ENCODE peak calls at places on chromosome 16, in four cellular contexts. One of them, this sample, is unnamed. For H3K36me3, the result is how much of the 10 kb centered on the place peaks cover.

GRCh38 chr16:8963010-8963824 is 489 bp downstream of the USP7 start:
- DNase-seq in colonic mucosa: no peak
- DNase-seq in GM23338: no peak
- DNase-seq in heart left ventricle: no peak
- DNase-seq in this sample: no peak

GRCh38 chr16:3328643-3329042 is 23.3 kb downstream of the ZNF75A start:
- DNase-seq in heart left ventricle: no peak
- DNase-seq in colonic mucosa: peak
- DNase-seq in GM23338: no peak
- DNase-seq in this sample: no peak

GRCh38 chr16:55834044-55834443 is 1.1 kb upstream of the CES1 start:
- DNase-seq in GM23338: no peak
- DNase-seq in heart left ventricle: no peak
- DNase-seq in colonic mucosa: no peak
- DNase-seq in this sample: no peak

GRCh38 chr16:77157773-77158172 is 33.2 kb upstream of the MON1B start:
- DNase-seq in GM23338: no peak
- DNase-seq in colonic mucosa: no peak
- DNase-seq in heart left ventricle: no peak
- DNase-seq in this sample: no peak

GRCh38 chr16:6193718-6194117 is 1096.1 kb upstream of the EEF2KMT start:
- DNase-seq in heart left ventricle: no peak
- DNase-seq in colonic mucosa: peak
- DNase-seq in GM23338: peak
- DNase-seq in this sample: no peak

GRCh38 chr16:84578538-84579126 is 39.2 kb downstream of the COTL1 start:
- DNase-seq in colonic mucosa: no peak
- DNase-seq in GM23338: no peak
- DNase-seq in heart left ventricle: peak
- DNase-seq in this sample: no peak

GRCh38 chr16:34054137-34054536 is 594.7 kb downstream of the TP53TG3F start:
- DNase-seq in GM23338: no peak
- DNase-seq in heart left ventricle: no peak
- DNase-seq in colonic mucosa: no peak
- DNase-seq in this sample: no peak

GRCh38 chr16:17519041-17519440 is 48.3 kb upstream of the XYLT1 start:
- DNase-seq in heart left ventricle: no peak
- DNase-seq in GM23338: no peak
- DNase-seq in colonic mucosa: no peak
- DNase-seq in this sample: no peak

GRCh38 chr16:58025351-58026138 is at the start of gene MMP15:
- DNase-seq in GM23338: peak
- DNase-seq in heart left ventricle: peak
- DNase-seq in colonic mucosa: peak
- DNase-seq in this sample: peak

GRCh38 chr16:50372611-50373344 is 4.0 kb upstream of the BRD7 start:
- DNase-seq in GM23338: no peak
- DNase-seq in heart left ventricle: peak
- DNase-seq in colonic mucosa: no peak
- DNase-seq in this sample: no peak

GRCh38 chr16:66569131-66569530 is 2.9 kb downstream of the CMTM1 start:
- DNase-seq in colonic mucosa: no peak
- DNase-seq in GM23338: no peak
- DNase-seq in heart left ventricle: no peak
- DNase-seq in this sample: no peak

GRCh38 chr16:70418274-70418992 is 20.5 kb downstream of the ST3GAL2 start:
- DNase-seq in heart left ventricle: no peak
- DNase-seq in GM23338: no peak
- DNase-seq in colonic mucosa: no peak
- DNase-seq in this sample: no peak

GRCh38 chr16:20348365-20349185 is 3.9 kb downstream of the UMOD start:
- DNase-seq in colonic mucosa: peak
- DNase-seq in GM23338: peak
- DNase-seq in heart left ventricle: no peak
- DNase-seq in this sample: no peak

GRCh38 chr16:50916040-50916439 is 174.2 kb downstream of the CYLD start:
- DNase-seq in heart left ventricle: no peak
- DNase-seq in GM23338: no peak
- DNase-seq in colonic mucosa: no peak
- DNase-seq in this sample: no peak

GRCh38 chr16:77404823-77405222 is 30.0 kb downstream of the ADAMTS18 start:
- DNase-seq in colonic mucosa: no peak
- DNase-seq in heart left ventricle: no peak
- DNase-seq in GM23338: no peak
- DNase-seq in this sample: no peak

GRCh38 chr16:61813339-61813738 is 222.9 kb downstream of the CDH8 start:
- DNase-seq in heart left ventricle: no peak
- DNase-seq in GM23338: no peak
- DNase-seq in colonic mucosa: no peak
- DNase-seq in this sample: no peak

GRCh38 chr16:19524866-19525723 is 1.4 kb downstream of the CCP110 start:
- DNase-seq in heart left ventricle: no peak
- DNase-seq in colonic mucosa: no peak
- DNase-seq in GM23338: peak
- DNase-seq in this sample: no peak

GRCh38 chr16:15932939-15933338 is 16.5 kb upstream of the ABCC1 start:
- DNase-seq in colonic mucosa: no peak
- DNase-seq in heart left ventricle: no peak
- DNase-seq in GM23338: no peak
- DNase-seq in this sample: no peak

GRCh38 chr16:84226026-84226425 is 13.8 kb downstream of the KCNG4 start:
- DNase-seq in heart left ventricle: no peak
- DNase-seq in colonic mucosa: no peak
- DNase-seq in GM23338: no peak
- DNase-seq in this sample: no peak

GRCh38 chr16:89476811-89477261 is 13.5 kb downstream of the ANKRD11 start:
- DNase-seq in heart left ventricle: no peak
- DNase-seq in GM23338: no peak
- DNase-seq in colonic mucosa: no peak
- DNase-seq in this sample: no peak

GRCh38 chr16:79437764-79438728 is 162.5 kb downstream of the MAF start:
- DNase-seq in GM23338: peak
- DNase-seq in heart left ventricle: peak
- DNase-seq in colonic mucosa: no peak
- DNase-seq in this sample: no peak

GRCh38 chr16:85923153-85924021 is 24.4 kb downstream of the IRF8 start:
- DNase-seq in heart left ventricle: no peak
- DNase-seq in colonic mucosa: no peak
- DNase-seq in GM23338: no peak
- DNase-seq in this sample: no peak

GRCh38 chr16:1334739-1335138 is 1.3 kb downstream of the BAIAP3 start:
- DNase-seq in heart left ventricle: no peak
- DNase-seq in colonic mucosa: no peak
- DNase-seq in GM23338: no peak
- DNase-seq in this sample: no peak

GRCh38 chr16:15464401-15465186 is 30.2 kb downstream of the BMERB1 start:
- DNase-seq in heart left ventricle: no peak
- DNase-seq in GM23338: no peak
- DNase-seq in colonic mucosa: no peak
- DNase-seq in this sample: no peak

GRCh38 chr16:71707199-71707598 is 17.3 kb downstream of the PHLPP2 start:
- DNase-seq in GM23338: peak
- DNase-seq in heart left ventricle: no peak
- DNase-seq in colonic mucosa: no peak
- DNase-seq in this sample: no peak

GRCh38 chr16:71712501-71712900 is 12.0 kb downstream of the PHLPP2 start:
- DNase-seq in heart left ventricle: no peak
- DNase-seq in GM23338: no peak
- DNase-seq in colonic mucosa: no peak
- DNase-seq in this sample: no peak

GRCh38 chr16:71711789-71712188 is 12.7 kb downstream of the PHLPP2 start:
- DNase-seq in colonic mucosa: no peak
- DNase-seq in GM23338: peak
- DNase-seq in heart left ventricle: no peak
- DNase-seq in this sample: no peak

GRCh38 chr16:71708696-71709095 is 15.8 kb downstream of the PHLPP2 start:
- DNase-seq in colonic mucosa: no peak
- DNase-seq in heart left ventricle: no peak
- DNase-seq in GM23338: no peak
- DNase-seq in this sample: no peak

DNA sequence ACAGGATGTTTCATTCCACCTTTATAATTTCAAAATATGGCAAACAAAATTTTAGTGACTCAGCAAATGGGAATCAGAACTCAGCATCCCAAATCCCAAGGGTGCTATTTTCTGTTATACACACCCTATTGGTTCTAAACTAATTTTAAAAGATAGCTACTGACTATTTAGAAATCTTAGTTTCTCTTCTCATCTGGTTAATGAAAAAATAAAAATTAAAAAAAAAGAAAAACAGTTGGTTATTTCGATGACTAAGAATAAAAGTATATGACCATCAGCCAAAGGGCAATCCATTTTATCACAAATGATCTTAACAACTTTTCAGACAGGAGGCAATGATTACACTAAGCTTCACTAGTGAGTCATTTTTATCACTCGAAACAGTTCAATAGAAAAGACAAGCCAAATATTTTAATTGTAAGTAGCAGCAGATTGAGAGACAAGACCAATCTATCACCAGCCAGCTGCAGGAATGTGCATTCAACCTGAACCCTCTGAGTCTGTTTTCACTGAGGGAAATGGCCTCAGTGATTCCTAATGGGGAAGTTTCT is 15.2 kb downstream of the PHLPP2 start:
- DNase-seq in heart left ventricle: no peak
- DNase-seq in GM23338: no peak
- DNase-seq in colonic mucosa: no peak
- DNase-seq in this sample: no peak
- H3K4me3 ChIP-seq in heart left ventricle: no peak
- H3K4me3 ChIP-seq in GM23338: no peak
- H3K4me3 ChIP-seq in colonic mucosa: no peak
- H3K4me3 ChIP-seq in this sample: no peak

GRCh38 chr16:29804020-29804419 is 2.3 kb upstream of the MAZ start:
- DNase-seq in heart left ventricle: no peak
- DNase-seq in colonic mucosa: no peak
- DNase-seq in GM23338: peak
- DNase-seq in this sample: no peak

GRCh38 chr16:29804455-29805231 is 1.7 kb upstream of the MAZ start:
- DNase-seq in colonic mucosa: peak
- DNase-seq in heart left ventricle: peak
- DNase-seq in GM23338: peak
- DNase-seq in this sample: peak

GRCh38 chr16:29805232-29806095 is 865 bp upstream of the MAZ start:
- DNase-seq in heart left ventricle: peak
- DNase-seq in colonic mucosa: peak
- DNase-seq in GM23338: peak
- DNase-seq in this sample: peak

GRCh38 chr16:29806096-29806579 is at the start of gene MAZ:
- DNase-seq in colonic mucosa: no peak
- DNase-seq in GM23338: no peak
- DNase-seq in heart left ventricle: no peak
- DNase-seq in this sample: no peak

GRCh38 chr16:29802416-29802935 is 3.9 kb upstream of the MAZ start:
- DNase-seq in heart left ventricle: no peak
- DNase-seq in colonic mucosa: no peak
- DNase-seq in GM23338: no peak
- DNase-seq in this sample: no peak
- H3K36me3 ChIP-seq in heart left ventricle: under half
- H3K36me3 ChIP-seq in colonic mucosa: under half
- H3K36me3 ChIP-seq in GM23338: under half
- H3K36me3 ChIP-seq in this sample: half or more

DNA sequence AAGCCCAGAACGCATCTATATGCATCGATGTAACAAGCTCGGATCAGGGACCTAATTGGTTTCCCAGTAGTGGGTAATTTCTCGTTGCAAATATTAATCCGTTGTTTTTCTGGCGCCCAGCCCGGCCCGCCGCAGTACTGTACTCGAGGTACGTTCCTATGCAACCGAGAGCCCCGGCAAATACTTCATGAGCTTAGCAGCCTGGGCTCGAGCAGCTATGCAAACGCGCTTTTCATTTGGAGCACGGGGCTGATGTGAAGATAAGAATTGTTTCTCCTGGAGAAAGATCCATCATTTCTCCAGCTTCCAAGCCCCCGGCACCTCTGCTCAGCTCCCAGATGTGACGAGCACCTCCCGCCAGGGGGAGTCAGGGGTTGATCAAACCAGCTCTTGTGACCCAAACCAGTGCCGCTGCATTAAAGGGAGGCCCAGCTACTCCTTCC is 229.8 kb downstream of the KATNIP start:
- DNase-seq in GM23338: peak
- DNase-seq in heart left ventricle: no peak
- DNase-seq in colonic mucosa: no peak
- DNase-seq in this sample: no peak
- TF ChIP-seq CTCF in GM23338: peak
- TF ChIP-seq CTCF in heart left ventricle: no peak
- TF ChIP-seq CTCF in colonic mucosa: no peak
- TF ChIP-seq CTCF in this sample: no peak

DNA sequence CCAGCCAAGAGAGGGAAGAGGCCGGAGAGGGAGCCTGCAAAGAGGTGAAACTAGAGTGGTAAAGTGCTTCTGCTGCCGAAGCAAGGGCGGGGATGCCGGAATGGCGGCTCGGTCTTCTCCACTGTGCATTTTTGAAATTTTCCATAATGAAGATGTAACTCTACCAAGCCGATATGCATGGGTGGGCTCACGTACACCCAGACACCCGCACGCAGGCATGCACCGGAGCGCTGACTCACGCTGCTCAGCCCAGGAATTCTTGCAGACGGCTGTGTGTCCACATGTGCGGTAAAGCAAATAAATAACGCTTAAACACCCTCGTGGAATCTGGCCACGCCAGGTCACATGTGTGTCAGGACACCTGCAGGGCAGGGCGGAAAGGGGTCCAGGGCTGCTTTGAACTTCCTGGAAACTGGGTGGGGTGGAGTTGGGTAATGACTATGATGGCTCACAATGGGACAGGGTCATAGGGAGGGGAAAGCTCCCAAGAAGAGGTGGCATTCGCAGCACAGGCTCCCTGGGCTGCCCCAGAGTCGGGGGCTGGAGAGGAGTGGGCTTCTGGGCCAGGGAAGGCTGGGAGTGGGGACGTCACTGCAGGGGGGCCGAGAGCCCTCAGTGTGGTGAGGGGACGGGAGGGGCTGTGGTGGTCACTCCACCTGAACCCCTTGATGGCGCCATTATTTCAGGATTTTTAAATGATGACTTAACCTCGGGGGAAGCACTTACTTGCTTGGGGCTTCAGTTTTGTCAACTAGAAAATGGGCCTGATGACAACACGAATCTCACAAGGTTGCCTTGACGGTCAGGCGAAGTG is 265.5 kb downstream of the PARN start:
- DNase-seq in GM23338: peak
- DNase-seq in heart left ventricle: no peak
- DNase-seq in colonic mucosa: no peak
- DNase-seq in this sample: no peak
- H3K4me3 ChIP-seq in GM23338: no peak
- H3K4me3 ChIP-seq in heart left ventricle: no peak
- H3K4me3 ChIP-seq in colonic mucosa: no peak
- H3K4me3 ChIP-seq in this sample: no peak

GRCh38 chr16:72976747-72977064 is 71.2 kb downstream of the ZFHX3 start:
- DNase-seq in heart left ventricle: no peak
- DNase-seq in GM23338: no peak
- DNase-seq in colonic mucosa: no peak
- DNase-seq in this sample: no peak

GRCh38 chr16:72976047-72976746 is 71.7 kb downstream of the ZFHX3 start:
- DNase-seq in GM23338: no peak
- DNase-seq in heart left ventricle: no peak
- DNase-seq in colonic mucosa: no peak
- DNase-seq in this sample: no peak

GRCh38 chr16:72977127-72977526 is 70.8 kb downstream of the ZFHX3 start:
- DNase-seq in colonic mucosa: no peak
- DNase-seq in GM23338: no peak
- DNase-seq in heart left ventricle: no peak
- DNase-seq in this sample: no peak

GRCh38 chr16:72972878-72973571 is 74.9 kb downstream of the ZFHX3 start:
- DNase-seq in colonic mucosa: no peak
- DNase-seq in GM23338: no peak
- DNase-seq in heart left ventricle: no peak
- DNase-seq in this sample: no peak

GRCh38 chr16:72974142-72974769 is 73.7 kb downstream of the ZFHX3 start:
- DNase-seq in colonic mucosa: no peak
- DNase-seq in GM23338: no peak
- DNase-seq in heart left ventricle: no peak
- DNase-seq in this sample: no peak
- H3K36me3 ChIP-seq in colonic mucosa: under half
- H3K36me3 ChIP-seq in GM23338: under half
- H3K36me3 ChIP-seq in heart left ventricle: under half
- H3K36me3 ChIP-seq in this sample: under half

This sample was measured in WERI-Rb-1.